ENCODE peak calls at places on chromosomes 7 and 10, in nine cellular contexts. J, W, V, D, F, I, K, N and H are unnamed samples.

GRCh38 chr10:119896061-119896655 is 3.6 kb downstream of the SEC23IP start:
- DNase-seq in J (no peak), W (no peak), V (peak; percentile 87), D (no peak), F (no peak), I (no peak), K (peak; percentile 87), N (no peak), H (no peak)

GRCh38 chr7:116236020-116236630 is 25.8 kb downstream of the TES start:
- DNase-seq in J (no peak), W (peak; percentile 29), V (peak; percentile 59), D (peak; percentile 48), F (peak; percentile 52), I (peak; percentile 25), K (peak; percentile 70), N (peak; percentile 53), H (no peak)

GRCh38 chr7:143407296-143408246 is 1.1 kb downstream of the EPHA1 start:
- DNase-seq in J (no peak), W (no peak), V (peak; percentile 85), D (no peak), F (peak; percentile 30), I (no peak), K (peak; percentile 68), N (no peak), H (no peak)

GRCh38 chr7:155998328-155998691 is 186.0 kb upstream of the SHH start:
- DNase-seq in J (no peak), W (no peak), V (no peak), D (no peak), F (no peak), I (peak; percentile 17), K (no peak), N (no peak), H (no peak)

GRCh38 chr10:119457966-119458766 is 84.4 kb downstream of the RGS10 start:
- DNase-seq in J (no peak), W (no peak), V (no peak), D (no peak), F (no peak), I (no peak), K (no peak), N (no peak), H (no peak)

GRCh38 chr10:132724436-132724835 is 61.5 kb downstream of the NKX6-2 start:
- DNase-seq in J (no peak), W (no peak), V (peak; percentile 98), D (no peak), F (no peak), I (no peak), K (no peak), N (no peak), H (no peak)

GRCh38 chr7:107152011-107152410 is 16.8 kb upstream of the HBP1 start:
- DNase-seq in J (no peak), W (no peak), V (peak; percentile 39), D (no peak), F (no peak), I (no peak), K (peak; percentile 45), N (no peak), H (no peak)

GRCh38 chr7:15845868-15846267 is 159.4 kb upstream of the MEOX2 start:
- DNase-seq in J (no peak), W (no peak), V (no peak), D (no peak), F (no peak), I (no peak), K (no peak), N (no peak), H (no peak)

GRCh38 chr10:33333260-33334169 is 952 bp downstream of the NRP1 start:
- DNase-seq in J (no peak), W (peak; percentile 22), V (peak; percentile 75), D (peak; percentile 13), F (no peak), I (no peak), K (peak; percentile 65), N (no peak), H (no peak)

GRCh38 chr7:149778327-149778637 is 4.9 kb upstream of the ZNF467 start:
- DNase-seq in J (no peak), W (no peak), V (no peak), D (no peak), F (no peak), I (no peak), K (no peak), N (no peak), H (no peak)

GRCh38 chr7:43784030-43785001 is 25.8 kb downstream of the BLVRA start:
- DNase-seq in J (no peak), W (peak; percentile 61), V (peak; percentile 35), D (no peak), F (no peak), I (no peak), K (no peak), N (no peak), H (peak; percentile 70)

GRCh38 chr10:42941245-42941644 is 135.6 kb upstream of the RET start:
- DNase-seq in J (no peak), W (peak; percentile 6), V (no peak), D (no peak), F (no peak), I (no peak), K (no peak), N (peak; percentile 22), H (no peak)

GRCh38 chr10:12898271-12898670 is 103.2 kb downstream of the CCDC3 start:
- DNase-seq in J (no peak), W (no peak), V (no peak), D (no peak), F (no peak), I (no peak), K (no peak), N (no peak), H (no peak)

GRCh38 chr10:86956841-86957448 is 470 bp downstream of the MMRN2 start:
- DNase-seq in J (no peak), W (no peak), V (no peak), D (no peak), F (no peak), I (no peak), K (no peak), N (no peak), H (no peak)

GRCh38 chr10:4543943-4544540 is 282.0 kb upstream of the AKR1E2 start:
- DNase-seq in J (no peak), W (no peak), V (no peak), D (no peak), F (no peak), I (no peak), K (no peak), N (no peak), H (no peak)

GRCh38 chr10:111018021-111018420 is 58.8 kb upstream of the ADRA2A start:
- DNase-seq in J (no peak), W (no peak), V (no peak), D (no peak), F (no peak), I (no peak), K (peak; percentile 44), N (no peak), H (no peak)

GRCh38 chr7:47500103-47500563 is 81.8 kb downstream of the TNS3 start:
- DNase-seq in J (peak; percentile 83), W (no peak), V (no peak), D (peak; percentile 64), F (no peak), I (no peak), K (no peak), N (no peak), H (no peak)

GRCh38 chr10:3124412-3125175 is 48.0 kb downstream of the PITRM1 start:
- DNase-seq in J (no peak), W (no peak), V (no peak), D (no peak), F (no peak), I (no peak), K (no peak), N (no peak), H (no peak)